ENCODE peak calls at places on chromosomes 12 and 14, in five cellular contexts. T, G, J, V and M are unnamed samples. For H3K79me1, the result is how much of the 10 kb centered on the place peaks cover.

GRCh38 chr14:21231020-21231652 is 38.1 kb downstream of the HNRNPC start:
- DNase-seq in J (no peak), V (no peak), T (no peak), G (no peak), M (no peak)

GRCh38 chr12:13816394-13816793 is 165.0 kb downstream of the GRIN2B start:
- DNase-seq in G (no peak), J (no peak), V (peak), T (no peak), M (peak)

GRCh38 chr12:82793882-82794281 is 107.2 kb downstream of the TMTC2 start:
- DNase-seq in V (no peak), T (peak), G (peak), J (no peak), M (peak)

GRCh38 chr14:65792208-65792905 is 379.8 kb downstream of the FUT8 start:
- DNase-seq in J (no peak), T (no peak), G (no peak), V (peak), M (no peak)

GRCh38 chr12:57476162-57476992 is 3.3 kb downstream of the ARHGAP9 start:
- DNase-seq in J (peak), G (no peak), T (peak), V (no peak), M (no peak)

GRCh38 chr12:76190249-76190648 is 105.8 kb upstream of the NAP1L1 start:
- DNase-seq in G (no peak), V (no peak), T (no peak), J (no peak), M (no peak)

GRCh38 chr14:38145142-38145541 is 62.6 kb upstream of the SSTR1 start:
- DNase-seq in T (no peak), G (no peak), V (no peak), J (no peak), M (no peak)

GRCh38 chr14:68392393-68393085 is 400.3 kb downstream of the ZFP36L1 start:
- DNase-seq in G (peak), J (no peak), T (no peak), V (peak), M (peak)

GRCh38 chr14:60981626-60982455 is 796 bp downstream of the SLC38A6 start:
- DNase-seq in T (no peak), V (peak), J (no peak), G (peak), M (no peak)

GRCh38 chr14:77206261-77206824 is 24.7 kb downstream of the TMEM63C start:
- DNase-seq in T (no peak), V (no peak), G (no peak), J (no peak), M (no peak)

GRCh38 chr12:58293308-58293983 is 352.1 kb downstream of the ATP23 start:
- DNase-seq in J (no peak), T (no peak), V (no peak), G (no peak), M (no peak)

GRCh38 chr12:95996034-95996658 is at the start of gene HAL:
- DNase-seq in T (no peak), V (peak), G (peak), J (no peak), M (no peak)

GRCh38 chr14:25032092-25032784 is 17.7 kb downstream of the STXBP6 start:
- DNase-seq in J (no peak), V (no peak), G (no peak), T (peak), M (no peak)

GRCh38 chr14:90053044-90053443 is 8.8 kb upstream of the KCNK13 start:
- DNase-seq in T (no peak), J (no peak), G (no peak), V (no peak), M (no peak)

GRCh38 chr12:90337018-90337417 is 618.0 kb downstream of the CCER1 start:
- DNase-seq in J (no peak), V (no peak), G (no peak), T (no peak), M (no peak)

GRCh38 chr12:100826323-100826722 is 31.7 kb downstream of the ANO4 start:
- DNase-seq in G (peak), J (peak), T (peak), V (peak), M (peak)

GRCh38 chr14:90597961-90598360 is 201.1 kb downstream of the CALM1 start:
- DNase-seq in V (no peak), G (no peak), T (no peak), J (no peak), M (no peak)

GRCh38 chr12:24997496-24997895 is 48.6 kb upstream of the BCAT1 start:
- DNase-seq in J (no peak), T (no peak), V (no peak), G (no peak), M (no peak)

GRCh38 chr14:91858536-91859275 is 8.6 kb downstream of the TC2N start:
- DNase-seq in V (peak), G (peak), J (no peak), T (no peak), M (no peak)

GRCh38 chr14:56686416-56686815 is 106.8 kb downstream of the TMEM260 start:
- DNase-seq in T (peak), G (no peak), V (no peak), J (peak), M (peak)

GRCh38 chr12:114674201-114675047 is 9.6 kb downstream of the TBX3 start:
- DNase-seq in J (peak), V (no peak), T (peak), G (peak), M (peak)

GRCh38 chr14:54651018-54651351 is 84.1 kb downstream of the SAMD4A start:
- DNase-seq in G (peak), T (no peak), J (no peak), V (peak), M (no peak)

GRCh38 chr12:27866382-27867101 is 86.5 kb upstream of the MANSC4 start:
- DNase-seq in T (no peak), G (peak), J (no peak), V (peak), M (no peak)

GRCh38 chr12:14558377-14559051 is 9.2 kb downstream of the PLBD1 start:
- DNase-seq in V (no peak), T (no peak), J (no peak), G (no peak), M (no peak)

GRCh38 chr12:89575405-89575804 is 49.6 kb upstream of the POC1B start:
- DNase-seq in G (peak), J (no peak), T (no peak), V (peak), M (no peak)

GRCh38 chr12:41287500-41287899 is 99.4 kb downstream of the PDZRN4 start:
- DNase-seq in V (no peak), J (no peak), T (no peak), G (no peak), M (no peak)

GRCh38 chr12:49358548-49359141 is 8.6 kb upstream of the SPATS2 start:
- DNase-seq in J (peak), T (peak), G (peak), V (peak), M (peak)

DNA sequence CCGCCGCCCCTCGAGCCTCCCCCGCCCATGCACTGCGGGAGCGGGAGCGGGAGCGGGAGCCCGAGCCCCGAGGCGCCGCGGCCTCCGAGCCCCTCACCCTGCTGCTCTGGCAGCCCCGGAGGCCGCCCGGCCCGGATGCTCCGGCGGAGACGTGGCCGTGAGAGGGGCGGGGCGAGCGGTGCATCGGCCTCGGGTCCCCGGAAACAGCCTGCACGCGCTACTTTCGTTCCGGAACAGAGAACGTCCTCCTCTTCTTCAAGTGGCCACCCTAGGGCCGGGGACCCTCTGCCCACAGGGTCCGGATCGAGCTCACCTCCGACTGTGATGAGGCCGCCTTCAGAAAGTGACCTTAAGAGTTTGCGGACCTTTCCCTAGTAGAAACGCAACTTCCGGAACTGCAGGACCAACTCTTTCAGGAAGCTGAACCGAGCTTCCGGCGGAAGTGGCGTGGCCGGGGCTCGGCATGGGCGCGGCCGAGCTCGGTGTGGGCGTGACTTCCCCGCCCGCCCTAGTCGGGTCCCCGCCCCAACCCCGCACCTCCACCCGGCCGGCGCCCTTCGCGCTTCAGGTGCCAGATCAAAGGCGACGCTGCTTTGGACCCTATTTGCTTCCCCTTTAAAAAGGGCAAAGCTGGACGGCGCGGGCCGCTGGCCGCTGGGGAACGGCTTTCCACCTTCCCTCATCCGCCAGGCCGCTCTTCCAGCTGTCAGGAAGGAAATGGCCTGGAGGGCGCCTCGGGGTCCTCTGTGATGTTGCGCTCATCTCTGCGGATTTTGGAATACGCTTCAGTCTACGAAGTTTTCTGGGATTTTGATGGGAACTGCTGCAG is at the start of gene GOLGA3:
- DNase-seq in T (peak), V (peak), G (peak), J (peak), M (peak)
- H2AK5ac ChIP-seq in T (no peak), V (peak), G (peak), J (no peak), M (peak)

DNA sequence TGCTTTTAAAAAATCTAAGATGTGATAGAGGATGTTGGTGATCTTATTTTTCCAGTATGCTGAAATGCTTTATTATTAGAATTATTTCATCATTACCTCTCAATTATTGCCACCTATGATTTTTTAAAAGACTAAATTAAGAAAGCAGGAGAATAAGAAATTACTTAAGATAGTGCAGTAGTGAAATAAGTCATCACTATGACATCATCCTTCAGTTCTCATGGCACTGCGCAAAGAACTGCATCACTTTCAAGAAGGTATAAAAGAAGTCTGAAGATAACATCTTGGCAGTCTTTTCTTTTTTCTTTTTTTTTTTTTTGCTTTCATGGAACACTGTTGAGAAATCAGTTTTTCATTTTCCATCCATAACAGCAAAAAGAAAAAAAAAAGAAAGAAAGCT is 24.4 kb downstream of the NT5DC3 start:
- DNase-seq in J (no peak), G (no peak), T (no peak), V (no peak), M (no peak)
- H3K79me1 ChIP-seq in J (under half), G (under half), T (under half), V (under half), M (under half)

GRCh38 chr12:61896436-61896835 is 363.8 kb upstream of the USP15 start:
- DNase-seq in G (no peak), J (no peak), V (no peak), T (no peak), M (no peak)

GRCh38 chr12:61891632-61892031 is 368.6 kb upstream of the USP15 start:
- DNase-seq in V (no peak), T (no peak), J (no peak), G (peak), M (no peak)

GRCh38 chr12:61894168-61894567 is 366.0 kb upstream of the USP15 start:
- DNase-seq in V (no peak), J (no peak), T (no peak), G (no peak), M (no peak)
- H2BK12ac ChIP-seq in V (no peak), J (no peak), T (no peak), G (no peak), M (no peak)

GRCh38 chr12:106113446-106114083 is 25.2 kb downstream of the NUAK1 start:
- DNase-seq in J (no peak), G (no peak), T (no peak), V (no peak), M (no peak)
- H2AK5ac ChIP-seq in J (no peak), G (peak), T (no peak), V (no peak), M (no peak)

GRCh38 chr14:96208739-96209138 is 4.1 kb downstream of the BDKRB2 start:
- DNase-seq in J (no peak), T (no peak), V (no peak), G (no peak), M (no peak)
- H3K79me1 ChIP-seq in J (under half), T (under half), V (under half), G (under half), M (under half)

DNA sequence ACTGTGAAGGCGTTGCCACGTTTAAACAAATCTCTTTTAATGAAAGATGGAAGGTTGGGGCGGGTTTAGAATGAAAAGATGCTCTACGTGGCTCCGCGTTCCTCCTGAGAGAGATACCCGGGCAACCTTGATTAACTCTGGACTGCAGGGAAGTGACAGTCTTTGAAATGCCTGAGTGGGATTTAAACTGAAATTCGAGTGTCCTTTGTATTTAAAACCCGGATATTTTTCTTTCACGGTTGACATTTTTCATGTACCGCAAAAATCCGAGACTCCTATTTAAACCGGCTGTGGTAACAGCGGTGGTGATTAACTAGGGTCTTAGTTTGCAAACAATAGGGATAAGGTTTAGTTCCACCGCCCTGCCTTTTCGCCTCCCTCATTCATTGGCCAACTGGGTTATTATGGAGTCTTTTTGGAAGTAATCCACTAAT is 697 bp downstream of the G2E3 start:
- DNase-seq in T (no peak), G (peak), J (no peak), V (peak), M (peak)
- H2BK12ac ChIP-seq in T (no peak), G (no peak), J (no peak), V (no peak), M (no peak)

GRCh38 chr12:2256453-2256852 is 203.7 kb downstream of the CACNA1C start:
- DNase-seq in G (peak), J (no peak), V (no peak), T (no peak), M (no peak)
- H2AK5ac ChIP-seq in G (no peak), J (no peak), V (no peak), T (no peak), M (no peak)